ENCODE peak calls at places on chromosome 10, in five cellular contexts. Q is fibroblast of the aortic adventitia, U is fibroblast of lung, C is activated B cell treated with CpG ODN at 0.5 μM for 24 hours, T is GM13977. L is an unnamed sample.

GRCh38 chr10:11874568-11875182 is 51.5 kb downstream of the PROSER2 start:
- DNase-seq in U (peak), C (no peak), Q (peak), T (peak), L (peak)

GRCh38 chr10:24451325-24451820 is 242.4 kb downstream of the KIAA1217 start:
- DNase-seq in C (no peak), U (no peak), T (no peak), Q (no peak), L (no peak)

GRCh38 chr10:126921974-126922525 is 16.8 kb downstream of the DOCK1 start:
- DNase-seq in C (no peak), U (peak), T (no peak), Q (peak), L (no peak)

GRCh38 chr10:6069101-6069931 is 7.1 kb upstream of the IL2RA start:
- DNase-seq in U (no peak), C (no peak), T (no peak), Q (no peak), L (no peak)

GRCh38 chr10:75108684-75109458 is 2.6 kb upstream of the SAMD8 start:
- DNase-seq in C (no peak), T (no peak), U (no peak), Q (no peak), L (no peak)

GRCh38 chr10:49578392-49578791 is 31.7 kb upstream of the SLC18A3 start:
- DNase-seq in U (no peak), Q (no peak), T (no peak), C (no peak), L (no peak)

GRCh38 chr10:114042895-114043531 is 653 bp upstream of the ADRB1 start:
- DNase-seq in U (peak), Q (peak), C (peak), T (peak), L (peak)

GRCh38 chr10:112953075-112953501 is 3.0 kb downstream of the TCF7L2 start:
- DNase-seq in T (no peak), Q (peak), C (no peak), U (no peak), L (no peak)

GRCh38 chr10:7027913-7028808 is 382.7 kb downstream of the SFMBT2 start:
- DNase-seq in C (no peak), U (peak), T (no peak), Q (peak), L (no peak)

GRCh38 chr10:132458595-132459251 is 61.7 kb downstream of the PWWP2B start:
- DNase-seq in U (no peak), Q (peak), T (peak), C (peak), L (peak)

GRCh38 chr10:33109788-33110469 is 151.9 kb upstream of the ITGB1 start:
- DNase-seq in C (no peak), T (no peak), U (no peak), Q (no peak), L (no peak)

GRCh38 chr10:122140477-122140902 is 130.6 kb upstream of the BTBD16 start:
- DNase-seq in Q (peak), U (peak), T (no peak), C (no peak), L (no peak)

GRCh38 chr10:35306852-35307251 is 29.5 kb upstream of the CCNY start:
- DNase-seq in T (no peak), U (no peak), C (no peak), Q (peak), L (no peak)

GRCh38 chr10:28305551-28305950 is 2.7 kb upstream of the MPP7 start:
- DNase-seq in Q (no peak), U (no peak), C (no peak), T (no peak), L (no peak)

GRCh38 chr10:125084191-125085186 is 75.9 kb downstream of the CTBP2 start:
- DNase-seq in T (no peak), Q (peak), C (no peak), U (peak), L (no peak)

GRCh38 chr10:93081296-93081695 is 7.6 kb downstream of the CYP26A1 start:
- DNase-seq in U (no peak), Q (no peak), C (no peak), T (no peak), L (no peak)

GRCh38 chr10:84341983-84342382 is 13.6 kb downstream of the CCSER2 start:
- DNase-seq in U (no peak), Q (no peak), T (no peak), C (no peak), L (no peak)

GRCh38 chr10:84340632-84341537 is 12.5 kb downstream of the CCSER2 start:
- DNase-seq in T (no peak), U (no peak), Q (no peak), C (no peak), L (no peak)

GRCh38 chr10:84340187-84340586 is 11.8 kb downstream of the CCSER2 start:
- DNase-seq in T (no peak), C (no peak), Q (no peak), U (no peak), L (no peak)

GRCh38 chr10:84342584-84342983 is 14.2 kb downstream of the CCSER2 start:
- DNase-seq in C (no peak), U (no peak), T (no peak), Q (no peak), L (no peak)

GRCh38 chr10:84341538-84341856 is 13.1 kb downstream of the CCSER2 start:
- DNase-seq in Q (no peak), U (no peak), C (no peak), T (no peak), L (no peak)
- TF ChIP-seq CTCF in Q (no peak), U (no peak), C (no peak), T (peak), L (no peak)

DNA sequence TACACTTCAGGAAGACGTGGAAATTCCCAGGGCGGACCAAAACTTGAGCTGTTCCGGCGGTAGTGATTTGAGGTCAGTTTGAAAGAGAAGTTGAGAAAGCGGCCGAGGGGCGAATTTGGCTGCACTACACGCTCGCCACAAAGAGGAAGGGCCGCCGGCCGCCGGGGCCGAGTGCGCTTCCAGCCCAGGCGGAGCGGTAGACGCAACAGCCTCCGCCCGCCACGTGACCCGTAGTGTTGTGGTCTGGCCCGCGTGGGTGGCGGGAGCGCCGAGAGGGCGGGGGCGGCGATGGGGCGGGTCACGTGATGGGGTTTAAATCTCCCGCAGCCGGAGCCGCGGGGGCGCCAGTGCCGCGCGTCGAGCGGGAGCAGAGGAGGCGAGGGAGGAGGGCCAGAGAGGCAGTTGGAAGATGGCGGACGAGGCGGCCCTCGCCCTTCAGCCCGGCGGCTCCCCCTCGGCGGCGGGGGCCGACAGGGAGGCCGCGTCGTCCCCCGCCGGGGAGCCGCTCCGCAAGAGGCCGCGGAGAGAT is at the start of gene SIRT1:
- DNase-seq in T (peak), C (peak), Q (peak), U (peak), L (peak)
- TF ChIP-seq CTCF in T (peak), C (no peak), Q (no peak), U (no peak), L (no peak)

GRCh38 chr10:22436893-22437619 is 91.8 kb downstream of the SPAG6 start:
- DNase-seq in U (peak), C (peak), T (peak), Q (peak), L (peak)
- TF ChIP-seq CTCF in U (no peak), C (no peak), T (no peak), Q (peak), L (no peak)

GRCh38 chr10:43885842-43886241 is 237.2 kb upstream of the ZNF32 start:
- DNase-seq in Q (no peak), C (no peak), U (no peak), T (no peak), L (no peak)
- TF ChIP-seq CTCF in Q (no peak), C (no peak), U (no peak), T (no peak), L (no peak)

GRCh38 chr10:58892039-58892665 is 284.3 kb upstream of the PHYHIPL start:
- DNase-seq in Q (peak), C (no peak), U (peak), T (no peak), L (no peak)

GRCh38 chr10:58896229-58896628 is 280.2 kb upstream of the PHYHIPL start:
- DNase-seq in Q (no peak), U (no peak), T (no peak), C (no peak), L (no peak)

GRCh38 chr10:58898854-58899573 is 277.4 kb upstream of the PHYHIPL start:
- DNase-seq in C (no peak), U (no peak), Q (no peak), T (no peak), L (no peak)

GRCh38 chr10:58897708-58898107 is 278.7 kb upstream of the PHYHIPL start:
- DNase-seq in T (no peak), U (peak), Q (no peak), C (no peak), L (no peak)

GRCh38 chr10:58894929-58895328 is 281.5 kb upstream of the PHYHIPL start:
- DNase-seq in C (no peak), T (no peak), U (no peak), Q (peak), L (no peak)
- TF ChIP-seq CTCF in C (no peak), T (no peak), U (no peak), Q (no peak), L (no peak)

GRCh38 chr10:96570983-96571964 is 15.5 kb downstream of the TM9SF3 start:
- DNase-seq in U (no peak), Q (no peak), T (no peak), C (no peak), L (no peak)
- TF ChIP-seq CTCF in U (no peak), Q (no peak), T (no peak), C (no peak), L (no peak)

GRCh38 chr10:120473593-120473992 is 16.6 kb downstream of the PLPP4 start:
- DNase-seq in T (no peak), C (no peak), Q (no peak), U (no peak), L (no peak)
- TF ChIP-seq CTCF in T (no peak), C (no peak), Q (no peak), U (no peak), L (no peak)